ENCODE peak calls at places on chromosomes 16 and 17, in seven cellular contexts. One of them, this sample, is unnamed.

GRCh38 chr17:72590382-72590781 is 469.6 kb downstream of the SOX9 start:
- DNase-seq in AG09309: no peak
- DNase-seq in fibroblast of mammary gland: peak
- DNase-seq in H7: no peak
- DNase-seq in HFF-Myc: no peak
- DNase-seq in spleen: no peak
- DNase-seq in uterus: no peak
- DNase-seq in this sample: no peak

GRCh38 chr17:58308173-58308984 is 20.2 kb downstream of the TSPOAP1 start:
- DNase-seq in AG09309: no peak
- DNase-seq in fibroblast of mammary gland: no peak
- DNase-seq in H7: peak
- DNase-seq in HFF-Myc: no peak
- DNase-seq in spleen: peak
- DNase-seq in uterus: peak
- DNase-seq in this sample: no peak

GRCh38 chr17:43536236-43537088 is 9.7 kb downstream of the ETV4 start:
- DNase-seq in AG09309: no peak
- DNase-seq in fibroblast of mammary gland: peak
- DNase-seq in H7: no peak
- DNase-seq in HFF-Myc: peak
- DNase-seq in spleen: peak
- DNase-seq in uterus: no peak
- DNase-seq in this sample: peak

GRCh38 chr16:70686376-70687171 is 721 bp upstream of the MTSS2 start:
- DNase-seq in AG09309: no peak
- DNase-seq in fibroblast of mammary gland: no peak
- DNase-seq in H7: no peak
- DNase-seq in HFF-Myc: no peak
- DNase-seq in spleen: no peak
- DNase-seq in uterus: no peak
- DNase-seq in this sample: no peak

GRCh38 chr17:32625971-32626370 is 139.2 kb downstream of the CDK5R1 start:
- DNase-seq in AG09309: no peak
- DNase-seq in fibroblast of mammary gland: no peak
- DNase-seq in H7: no peak
- DNase-seq in HFF-Myc: no peak
- DNase-seq in spleen: no peak
- DNase-seq in uterus: no peak
- DNase-seq in this sample: no peak

GRCh38 chr16:64311241-64311640 is 810.6 kb downstream of the CDH11 start:
- DNase-seq in AG09309: no peak
- DNase-seq in fibroblast of mammary gland: peak
- DNase-seq in H7: no peak
- DNase-seq in HFF-Myc: no peak
- DNase-seq in spleen: no peak
- DNase-seq in uterus: no peak
- DNase-seq in this sample: no peak

GRCh38 chr16:89547860-89548259 is 12.6 kb upstream of the RPL13 start:
- DNase-seq in AG09309: no peak
- DNase-seq in fibroblast of mammary gland: no peak
- DNase-seq in H7: no peak
- DNase-seq in HFF-Myc: no peak
- DNase-seq in spleen: no peak
- DNase-seq in uterus: no peak
- DNase-seq in this sample: no peak

GRCh38 chr16:2154533-2155090 is 970 bp upstream of the TRAF7 start:
- DNase-seq in AG09309: no peak
- DNase-seq in fibroblast of mammary gland: no peak
- DNase-seq in H7: no peak
- DNase-seq in HFF-Myc: no peak
- DNase-seq in spleen: no peak
- DNase-seq in uterus: no peak
- DNase-seq in this sample: no peak

GRCh38 chr16:4371481-4372314 is at the start of gene VASN:
- DNase-seq in AG09309: no peak
- DNase-seq in fibroblast of mammary gland: peak
- DNase-seq in H7: peak
- DNase-seq in HFF-Myc: no peak
- DNase-seq in spleen: peak
- DNase-seq in uterus: peak
- DNase-seq in this sample: no peak

GRCh38 chr16:57383276-57384247 is 11.3 kb downstream of the CX3CL1 start:
- DNase-seq in AG09309: no peak
- DNase-seq in fibroblast of mammary gland: peak
- DNase-seq in H7: peak
- DNase-seq in HFF-Myc: no peak
- DNase-seq in spleen: no peak
- DNase-seq in uterus: peak
- DNase-seq in this sample: no peak

GRCh38 chr17:45920083-45920482 is 25.7 kb downstream of the MAPT start:
- DNase-seq in AG09309: no peak
- DNase-seq in fibroblast of mammary gland: no peak
- DNase-seq in H7: no peak
- DNase-seq in HFF-Myc: no peak
- DNase-seq in spleen: no peak
- DNase-seq in uterus: no peak
- DNase-seq in this sample: no peak

GRCh38 chr17:63246344-63246743 is 199.8 kb downstream of the CYB561 start:
- DNase-seq in AG09309: no peak
- DNase-seq in fibroblast of mammary gland: peak
- DNase-seq in H7: no peak
- DNase-seq in HFF-Myc: no peak
- DNase-seq in spleen: no peak
- DNase-seq in uterus: no peak
- DNase-seq in this sample: peak

GRCh38 chr17:29621751-29622194 is 939 bp downstream of the CORO6 start:
- DNase-seq in AG09309: no peak
- DNase-seq in fibroblast of mammary gland: no peak
- DNase-seq in H7: peak
- DNase-seq in HFF-Myc: no peak
- DNase-seq in spleen: no peak
- DNase-seq in uterus: no peak
- DNase-seq in this sample: no peak

GRCh38 chr16:51008037-51008436 is 143.0 kb downstream of the SALL1 start:
- DNase-seq in AG09309: no peak
- DNase-seq in fibroblast of mammary gland: no peak
- DNase-seq in H7: no peak
- DNase-seq in HFF-Myc: no peak
- DNase-seq in spleen: no peak
- DNase-seq in uterus: no peak
- DNase-seq in this sample: no peak

GRCh38 chr17:16406742-16407674 is 8.4 kb upstream of the TRPV2 start:
- DNase-seq in AG09309: no peak
- DNase-seq in fibroblast of mammary gland: no peak
- DNase-seq in H7: peak
- DNase-seq in HFF-Myc: no peak
- DNase-seq in spleen: peak
- DNase-seq in uterus: peak
- DNase-seq in this sample: no peak

GRCh38 chr17:56754523-56755208 is 79.1 kb downstream of the C17orf67 start:
- DNase-seq in AG09309: no peak
- DNase-seq in fibroblast of mammary gland: peak
- DNase-seq in H7: peak
- DNase-seq in HFF-Myc: no peak
- DNase-seq in spleen: no peak
- DNase-seq in uterus: no peak
- DNase-seq in this sample: no peak

GRCh38 chr17:59378621-59379194 is 47.3 kb downstream of the YPEL2 start:
- DNase-seq in AG09309: peak
- DNase-seq in fibroblast of mammary gland: peak
- DNase-seq in H7: no peak
- DNase-seq in HFF-Myc: no peak
- DNase-seq in spleen: no peak
- DNase-seq in uterus: peak
- DNase-seq in this sample: peak

GRCh38 chr17:82386256-82386831 is 14.8 kb downstream of the UTS2R start:
- DNase-seq in AG09309: no peak
- DNase-seq in fibroblast of mammary gland: no peak
- DNase-seq in H7: no peak
- DNase-seq in HFF-Myc: no peak
- DNase-seq in spleen: no peak
- DNase-seq in uterus: peak
- DNase-seq in this sample: no peak

GRCh38 chr17:34382586-34383224 is 19.7 kb upstream of the CCL1 start:
- DNase-seq in AG09309: no peak
- DNase-seq in fibroblast of mammary gland: no peak
- DNase-seq in H7: no peak
- DNase-seq in HFF-Myc: no peak
- DNase-seq in spleen: peak
- DNase-seq in uterus: no peak
- DNase-seq in this sample: no peak

GRCh38 chr17:34377078-34377823 is 14.2 kb upstream of the CCL1 start:
- DNase-seq in AG09309: no peak
- DNase-seq in fibroblast of mammary gland: no peak
- DNase-seq in H7: no peak
- DNase-seq in HFF-Myc: no peak
- DNase-seq in spleen: no peak
- DNase-seq in uterus: no peak
- DNase-seq in this sample: no peak

GRCh38 chr17:34379876-34380275 is 16.8 kb upstream of the CCL1 start:
- DNase-seq in AG09309: no peak
- DNase-seq in fibroblast of mammary gland: no peak
- DNase-seq in H7: no peak
- DNase-seq in HFF-Myc: no peak
- DNase-seq in spleen: no peak
- DNase-seq in uterus: no peak
- DNase-seq in this sample: no peak

GRCh38 chr17:34375598-34375997 is 12.6 kb upstream of the CCL1 start:
- DNase-seq in AG09309: no peak
- DNase-seq in fibroblast of mammary gland: no peak
- DNase-seq in H7: no peak
- DNase-seq in HFF-Myc: no peak
- DNase-seq in spleen: no peak
- DNase-seq in uterus: no peak
- DNase-seq in this sample: no peak

GRCh38 chr17:34378664-34379101 is 15.7 kb upstream of the CCL1 start:
- DNase-seq in AG09309: no peak
- DNase-seq in fibroblast of mammary gland: no peak
- DNase-seq in H7: no peak
- DNase-seq in HFF-Myc: no peak
- DNase-seq in spleen: no peak
- DNase-seq in uterus: no peak
- DNase-seq in this sample: no peak
- H3K4me3 ChIP-seq in AG09309: no peak
- H3K4me3 ChIP-seq in fibroblast of mammary gland: no peak
- H3K4me3 ChIP-seq in H7: no peak
- H3K4me3 ChIP-seq in HFF-Myc: no peak
- H3K4me3 ChIP-seq in spleen: no peak
- H3K4me3 ChIP-seq in uterus: no peak
- H3K4me3 ChIP-seq in this sample: no peak

DNA sequence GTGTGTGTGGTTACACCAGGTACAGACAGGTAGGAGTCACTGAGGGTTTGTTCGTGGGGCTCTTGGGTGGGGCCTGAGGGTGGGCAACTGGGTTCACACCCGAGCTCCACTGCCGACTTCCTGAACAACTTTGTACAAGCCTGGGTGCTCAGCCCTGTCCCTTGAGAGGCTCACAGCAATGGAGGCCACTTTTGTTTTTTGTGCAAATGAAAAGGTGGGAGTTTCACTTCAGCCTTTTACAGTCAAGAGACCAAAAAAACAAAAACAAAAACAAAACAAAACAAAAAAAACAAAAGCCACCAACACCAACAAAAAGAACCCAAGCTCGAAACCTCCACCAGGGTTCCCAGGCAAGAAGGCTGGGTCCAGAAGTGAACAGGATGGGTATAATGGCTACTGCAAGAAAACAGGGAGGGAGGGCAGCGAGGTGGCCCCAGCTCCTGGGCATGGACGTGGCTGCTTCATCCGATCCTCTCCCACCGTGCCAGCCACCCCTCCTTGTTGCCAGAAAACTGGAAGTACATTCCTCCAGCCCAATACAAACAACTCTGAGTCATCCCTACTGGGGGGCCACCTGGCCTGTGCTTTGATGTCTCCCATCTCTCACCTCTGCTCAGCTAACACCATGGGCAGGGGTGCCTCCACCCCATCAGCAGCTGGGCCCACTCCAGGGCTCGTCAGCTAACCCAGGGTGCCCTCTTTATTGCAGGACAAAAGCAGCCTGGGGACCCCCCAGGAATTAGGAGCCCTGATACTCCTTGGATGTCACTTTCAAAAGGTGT is 2.1 kb downstream of the RHBDF2 start:
- DNase-seq in AG09309: no peak
- DNase-seq in fibroblast of mammary gland: no peak
- DNase-seq in H7: no peak
- DNase-seq in HFF-Myc: no peak
- DNase-seq in spleen: no peak
- DNase-seq in uterus: no peak
- DNase-seq in this sample: no peak
- H3K4me3 ChIP-seq in AG09309: no peak
- H3K4me3 ChIP-seq in fibroblast of mammary gland: no peak
- H3K4me3 ChIP-seq in H7: no peak
- H3K4me3 ChIP-seq in HFF-Myc: peak
- H3K4me3 ChIP-seq in spleen: peak
- H3K4me3 ChIP-seq in uterus: no peak
- H3K4me3 ChIP-seq in this sample: no peak

GRCh38 chr16:27486760-27487159 is 63.0 kb downstream of the GTF3C1 start:
- DNase-seq in AG09309: no peak
- DNase-seq in fibroblast of mammary gland: no peak
- DNase-seq in H7: no peak
- DNase-seq in HFF-Myc: no peak
- DNase-seq in spleen: no peak
- DNase-seq in uterus: no peak
- DNase-seq in this sample: no peak

GRCh38 chr16:27486344-27486743 is 63.4 kb downstream of the GTF3C1 start:
- DNase-seq in AG09309: no peak
- DNase-seq in fibroblast of mammary gland: no peak
- DNase-seq in H7: no peak
- DNase-seq in HFF-Myc: no peak
- DNase-seq in spleen: peak
- DNase-seq in uterus: no peak
- DNase-seq in this sample: no peak

GRCh38 chr16:27489906-27490305 is 59.8 kb downstream of the GTF3C1 start:
- DNase-seq in AG09309: no peak
- DNase-seq in fibroblast of mammary gland: no peak
- DNase-seq in H7: no peak
- DNase-seq in HFF-Myc: no peak
- DNase-seq in spleen: no peak
- DNase-seq in uterus: no peak
- DNase-seq in this sample: no peak

GRCh38 chr16:27491894-27492587 is 57.7 kb downstream of the GTF3C1 start:
- DNase-seq in AG09309: no peak
- DNase-seq in fibroblast of mammary gland: no peak
- DNase-seq in H7: no peak
- DNase-seq in HFF-Myc: no peak
- DNase-seq in spleen: peak
- DNase-seq in uterus: no peak
- DNase-seq in this sample: no peak

GRCh38 chr16:27489421-27489820 is 60.3 kb downstream of the GTF3C1 start:
- DNase-seq in AG09309: no peak
- DNase-seq in fibroblast of mammary gland: no peak
- DNase-seq in H7: no peak
- DNase-seq in HFF-Myc: no peak
- DNase-seq in spleen: no peak
- DNase-seq in uterus: no peak
- DNase-seq in this sample: no peak
- H3K4me3 ChIP-seq in AG09309: no peak
- H3K4me3 ChIP-seq in fibroblast of mammary gland: no peak
- H3K4me3 ChIP-seq in H7: no peak
- H3K4me3 ChIP-seq in HFF-Myc: no peak
- H3K4me3 ChIP-seq in spleen: no peak
- H3K4me3 ChIP-seq in uterus: no peak
- H3K4me3 ChIP-seq in this sample: no peak

GRCh38 chr17:75688209-75688771 is 21.2 kb downstream of the SAP30BP start:
- DNase-seq in AG09309: no peak
- DNase-seq in fibroblast of mammary gland: no peak
- DNase-seq in H7: no peak
- DNase-seq in HFF-Myc: no peak
- DNase-seq in spleen: peak
- DNase-seq in uterus: no peak
- DNase-seq in this sample: no peak
- H3K4me3 ChIP-seq in AG09309: no peak
- H3K4me3 ChIP-seq in fibroblast of mammary gland: no peak
- H3K4me3 ChIP-seq in H7: no peak
- H3K4me3 ChIP-seq in HFF-Myc: no peak
- H3K4me3 ChIP-seq in spleen: no peak
- H3K4me3 ChIP-seq in uterus: no peak
- H3K4me3 ChIP-seq in this sample: no peak